ENCODE peak calls at places on chromosomes 5 and 9, in seven cellular contexts. I, X, V, A, T, D and P are unnamed samples.

GRCh38 chr9:18452276-18452675 is 21.7 kb upstream of the ADAMTSL1 start:
- DNase-seq in X (no peak), A (no peak), V (no peak), D (no peak), I (no peak), T (no peak), P (no peak)

GRCh38 chr9:129500863-129501770 is 119.8 kb downstream of the C9orf50 start:
- DNase-seq in I (no peak), D (no peak), X (no peak), A (no peak), T (no peak), V (no peak), P (no peak)

GRCh38 chr5:56909294-56910122 is at the start of gene SETD9:
- DNase-seq in V (peak), A (peak), X (peak), D (peak), T (peak), I (peak), P (peak)

GRCh38 chr9:14186096-14186495 is 127.8 kb downstream of the NFIB start:
- DNase-seq in I (no peak), X (no peak), V (no peak), D (no peak), T (no peak), A (no peak), P (no peak)

GRCh38 chr5:77211013-77211690 is 672 bp downstream of the PDE8B start:
- DNase-seq in X (peak), V (no peak), D (no peak), A (no peak), T (peak), I (peak), P (no peak)

GRCh38 chr5:17374157-17374556 is 123.9 kb upstream of the TAF11L2 start:
- DNase-seq in X (no peak), D (peak), I (no peak), V (no peak), T (no peak), A (no peak), P (no peak)

GRCh38 chr5:111932628-111933027 is 175.6 kb upstream of the NREP start:
- DNase-seq in X (no peak), V (no peak), D (peak), T (no peak), A (no peak), I (no peak), P (no peak)

GRCh38 chr5:136032564-136032963 is 3.8 kb downstream of the TGFBI start:
- DNase-seq in V (no peak), I (no peak), A (no peak), D (no peak), X (no peak), T (no peak), P (peak)

GRCh38 chr9:136372561-136373299 is 739 bp downstream of the CARD9 start:
- DNase-seq in A (no peak), D (peak), T (no peak), X (peak), I (no peak), V (peak), P (peak)

GRCh38 chr5:34913072-34913471 is 2.2 kb downstream of the RAD1 start:
- DNase-seq in V (no peak), A (no peak), X (no peak), T (no peak), I (no peak), D (no peak), P (no peak)

GRCh38 chr5:66796306-66797292 is 200.4 kb downstream of the MAST4 start:
- DNase-seq in I (no peak), T (peak), V (no peak), X (no peak), D (peak), A (no peak), P (no peak)

GRCh38 chr5:82662340-82662739 is 384.2 kb upstream of the RPS23 start:
- DNase-seq in A (no peak), D (no peak), V (no peak), X (no peak), I (no peak), T (no peak), P (no peak)

GRCh38 chr5:96645096-96645495 is 17.1 kb upstream of the CAST start:
- DNase-seq in T (no peak), V (no peak), A (no peak), I (no peak), X (no peak), D (no peak), P (no peak)

GRCh38 chr9:7936201-7936600 is 136.6 kb upstream of the DMAC1 start:
- DNase-seq in D (no peak), A (no peak), X (no peak), V (no peak), T (no peak), I (no peak), P (no peak)

GRCh38 chr9:129010267-129010975 is 17.7 kb downstream of the SH3GLB2 start:
- DNase-seq in X (no peak), T (no peak), V (no peak), A (no peak), I (peak), D (no peak), P (no peak)

GRCh38 chr9:112863214-112863613 is 27.5 kb downstream of the SLC46A2 start:
- DNase-seq in V (no peak), X (no peak), D (no peak), I (no peak), A (no peak), T (no peak), P (no peak)

GRCh38 chr5:141605523-141606277 is 13.1 kb downstream of the DIAPH1 start:
- DNase-seq in T (no peak), V (peak), A (peak), I (peak), D (peak), X (no peak), P (peak)